ENCODE peak calls at places on chromosome 19, in four cellular contexts. Q is GM10248, I is A549, M is dorsolateral prefrontal cortex. X is an unnamed sample.
A peak's percentile ranks its signal among the peaks of the same experiment; 100 is the strongest.

GRCh38 chr19:7257148-7258041 is 36.8 kb downstream of the INSR start:
- DNase-seq in Q (no peak), I (no peak), M (no peak), X (peak; percentile 11)

GRCh38 chr19:55115446-55116065 is 1.9 kb downstream of the PPP1R12C start:
- DNase-seq in Q (no peak), I (no peak), M (no peak), X (no peak)

GRCh38 chr19:17515408-17516149 is 4.1 kb downstream of the PGLS start:
- DNase-seq in Q (no peak), I (no peak), M (no peak), X (no peak)

GRCh38 chr19:39083599-39083982 is 577 bp upstream of the ACP7 start:
- DNase-seq in Q (no peak), I (no peak), M (no peak), X (no peak)

GRCh38 chr19:33400856-33401682 is 27.6 kb downstream of the CEBPG start:
- DNase-seq in Q (no peak), I (no peak), M (peak; percentile 24), X (no peak)

GRCh38 chr19:45676851-45677263 is 8.8 kb downstream of the GIPR start:
- DNase-seq in Q (peak; percentile 45), I (no peak), M (no peak), X (no peak)

GRCh38 chr19:45773384-45773783 is 4.3 kb upstream of the SIX5 start:
- DNase-seq in Q (no peak), I (no peak), M (no peak), X (no peak)

GRCh38 chr19:44807652-44808462 is 1.0 kb upstream of the BCAM start:
- DNase-seq in Q (peak; percentile 55), I (peak; percentile 82), M (no peak), X (peak; percentile 73)

GRCh38 chr19:49210108-49210900 is 52.7 kb downstream of the TRPM4 start:
- DNase-seq in Q (no peak), I (no peak), M (no peak), X (peak; percentile 21)

GRCh38 chr19:32858155-32858554 is 11.4 kb downstream of the SLC7A9 start:
- DNase-seq in Q (no peak), I (no peak), M (no peak), X (no peak)

GRCh38 chr19:50678323-50678722 is 29.1 kb downstream of the C19orf81 start:
- DNase-seq in Q (no peak), I (no peak), M (no peak), X (no peak)

GRCh38 chr19:17854061-17854460 is 5.6 kb upstream of the RPL18A start:
- DNase-seq in Q (no peak), I (no peak), M (no peak), X (no peak)

DNA sequence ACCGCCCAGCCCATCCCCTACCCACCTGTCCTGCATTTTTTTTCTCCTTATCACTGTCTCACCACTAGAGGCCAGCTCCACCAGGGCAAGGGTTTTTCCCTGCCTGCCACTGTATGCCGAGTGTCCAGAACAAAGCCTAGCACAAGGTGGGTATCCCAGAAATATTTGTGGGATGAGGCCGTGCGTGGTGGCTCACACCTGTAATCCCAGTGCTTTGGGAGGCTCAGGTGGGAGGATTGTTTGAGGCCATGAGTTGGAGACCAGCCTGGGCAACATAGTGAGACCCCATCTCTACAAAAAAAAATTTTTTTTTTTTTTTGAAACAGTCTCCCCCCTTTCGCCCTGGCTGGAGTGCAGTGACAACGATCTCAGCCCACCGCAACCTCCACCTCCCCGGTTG is 2.9 kb upstream of the MRI1 start:
- DNase-seq in Q (no peak), I (peak; percentile 23), M (no peak), X (no peak)
- TF ChIP-seq CTCF in Q (no peak), I (no peak), M (no peak), X (no peak)

DNA sequence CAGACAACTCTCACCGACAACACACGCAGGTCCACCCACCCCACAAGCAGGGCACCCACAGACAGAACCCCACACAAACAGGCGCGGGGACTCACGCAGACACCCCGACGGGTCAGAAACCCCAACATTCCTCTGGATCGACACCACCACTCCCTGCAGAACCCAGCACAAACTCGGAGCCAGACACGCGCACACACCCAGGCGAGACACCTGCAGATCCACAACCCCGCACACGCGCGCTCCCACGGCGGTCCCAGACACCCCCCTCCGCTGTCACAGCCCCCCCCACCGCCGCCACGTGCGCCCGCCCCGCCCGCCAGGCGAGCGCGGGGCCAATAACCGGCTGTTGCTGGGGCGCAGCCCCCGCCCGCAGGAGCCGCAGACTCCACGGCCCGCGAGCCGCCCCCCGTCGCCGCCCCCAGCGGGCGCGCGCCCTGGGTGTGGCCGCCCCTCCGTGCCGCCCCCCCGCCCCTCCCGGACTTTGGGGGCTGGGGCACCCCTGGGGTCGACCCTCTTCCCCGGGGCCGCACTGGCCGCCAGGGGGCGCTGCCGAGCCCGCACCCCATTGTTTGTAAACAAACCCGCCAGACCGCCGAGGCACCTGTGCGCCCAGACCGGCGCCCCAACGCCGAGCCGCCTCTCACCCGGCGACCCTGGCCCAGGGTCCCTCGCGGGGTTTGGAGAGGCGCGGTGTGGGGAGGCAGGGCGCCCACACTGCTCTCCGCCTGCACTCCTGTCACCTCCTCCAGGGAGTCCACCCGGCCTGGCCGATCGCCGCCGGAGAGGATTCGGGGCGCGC is 678 bp downstream of the BBC3 start:
- DNase-seq in Q (peak; percentile 73), I (no peak), M (peak; percentile 35), X (peak; percentile 80)
- TF ChIP-seq CTCF in Q (peak; percentile 90), I (peak; percentile 100), M (peak; percentile 51), X (peak; percentile 94)

GRCh38 chr19:8525401-8525684 is 11.4 kb upstream of the ZNF414 start:
- DNase-seq in Q (no peak), I (no peak), M (no peak), X (no peak)
- TF ChIP-seq CTCF in Q (no peak), I (no peak), M (peak; percentile 8), X (peak; percentile 62)

GRCh38 chr19:35899547-35900214 is 659 bp downstream of the NFKBID start:
- DNase-seq in Q (peak; percentile 93), I (peak; percentile 98), M (peak; percentile 86), X (peak; percentile 29)
- TF ChIP-seq CTCF in Q (no peak), I (no peak), M (no peak), X (no peak)

GRCh38 chr19:23190341-23190740 is 59.9 kb downstream of the ZNF724 start:
- DNase-seq in Q (no peak), I (no peak), M (no peak), X (no peak)
- TF ChIP-seq CTCF in Q (no peak), I (no peak), M (no peak), X (no peak)

GRCh38 chr19:805161-805561 is 7.9 kb downstream of the PTBP1 start:
- DNase-seq in Q (no peak), I (no peak), M (no peak), X (no peak)
- TF ChIP-seq CTCF in Q (no peak), I (no peak), M (no peak), X (no peak)

X was measured in progenitor cell of endocrine pancreas.